ENCODE peak calls at places on chromosomes 11 and 22, in eight cellular contexts. L is psoas muscle, D is spleen, T is brain microvascular endothelial cell, C is endothelial cell, H is cardiac fibroblast, Y is upper lobe of left lung, S is body of pancreas. Z is an unnamed sample.

GRCh38 chr11:72294566-72295395 is 50.8 kb upstream of the PHOX2A start:
- DNase-seq in D (no peak), C (no peak), H (no peak), T (no peak), L (no peak), Y (no peak), S (no peak), Z (no peak)

GRCh38 chr11:1568451-1568911 is 3.6 kb downstream of the DUSP8 start:
- DNase-seq in C (peak; percentile 14), L (no peak), S (peak; percentile 55), H (no peak), D (peak; percentile 81), T (no peak), Y (no peak), Z (no peak)

GRCh38 chr11:115297330-115297729 is 206.9 kb downstream of the CADM1 start:
- DNase-seq in C (no peak), L (no peak), S (no peak), H (no peak), D (no peak), Y (no peak), T (no peak), Z (no peak)

GRCh38 chr22:48334971-48335370 is 1492.7 kb downstream of the BRD1 start:
- DNase-seq in Y (no peak), S (no peak), H (no peak), C (no peak), L (no peak), T (no peak), D (no peak), Z (no peak)

GRCh38 chr11:119878990-119879389 is 150.0 kb upstream of the NECTIN1 start:
- DNase-seq in C (no peak), Y (no peak), D (no peak), T (no peak), L (no peak), H (no peak), S (no peak), Z (no peak)

GRCh38 chr11:116175707-116176106 is 597.1 kb downstream of the BUD13 start:
- DNase-seq in L (no peak), D (no peak), H (no peak), S (no peak), T (no peak), C (no peak), Y (no peak), Z (no peak)

GRCh38 chr22:47043835-47044721 is 281.6 kb downstream of the TBC1D22A start:
- DNase-seq in S (peak; percentile 87), H (peak; percentile 34), D (peak; percentile 70), L (no peak), Y (peak; percentile 70), C (no peak), T (no peak), Z (no peak)

GRCh38 chr22:50299724-50300619 is 7.5 kb downstream of the PLXNB2 start:
- DNase-seq in H (no peak), D (no peak), L (no peak), T (no peak), C (peak; percentile 22), S (no peak), Y (no peak), Z (no peak)

GRCh38 chr22:39493759-39494158 is 8.3 kb upstream of the MIEF1 start:
- DNase-seq in C (no peak), L (no peak), Y (no peak), T (peak; percentile 67), H (peak; percentile 75), S (no peak), D (no peak), Z (no peak)

GRCh38 chr11:1127664-1128162 is 30.0 kb upstream of the MUC5AC start:
- DNase-seq in T (no peak), S (no peak), D (no peak), Y (peak; percentile 12), L (no peak), C (peak; percentile 2), H (no peak), Z (no peak)

GRCh38 chr11:46200537-46201281 is 76.8 kb upstream of the CREB3L1 start:
- DNase-seq in L (no peak), S (no peak), Y (no peak), H (peak; percentile 39), C (no peak), T (no peak), D (no peak), Z (no peak)

GRCh38 chr22:44823806-44824205 is 71.4 kb downstream of the ARHGAP8 start:
- DNase-seq in T (no peak), H (no peak), L (no peak), D (peak; percentile 64), S (no peak), Y (no peak), C (no peak), Z (no peak)

GRCh38 chr11:122758974-122759373 is 79.3 kb upstream of the CRTAM start:
- DNase-seq in H (peak; percentile 72), D (no peak), L (no peak), T (no peak), S (no peak), Y (no peak), C (no peak), Z (no peak)

GRCh38 chr11:88421530-88421929 is 84.0 kb upstream of the CTSC start:
- DNase-seq in D (no peak), H (peak; percentile 62), L (no peak), Y (peak; percentile 64), T (peak; percentile 23), C (no peak), S (no peak), Z (no peak)

GRCh38 chr11:43825217-43825816 is 55.3 kb upstream of the ALKBH3 start:
- DNase-seq in C (peak; percentile 36), S (peak; percentile 14), L (no peak), Y (no peak), D (no peak), H (peak; percentile 58), T (peak; percentile 27), Z (no peak)

GRCh38 chr22:42820075-42820763 is 36.9 kb downstream of the ARFGAP3 start:
- DNase-seq in Y (no peak), L (no peak), T (peak; percentile 40), D (no peak), H (peak; percentile 74), S (no peak), C (no peak), Z (no peak)

GRCh38 chr22:46457502-46458488 is 79.6 kb downstream of the CELSR1 start:
- DNase-seq in D (no peak), S (no peak), C (no peak), T (peak; percentile 42), Y (no peak), L (no peak), H (peak; percentile 32), Z (no peak)

GRCh38 chr11:44269369-44270351 is 40.3 kb downstream of the ALX4 start:
- DNase-seq in L (no peak), S (no peak), D (peak; percentile 62), Y (no peak), T (peak; percentile 80), H (peak; percentile 62), C (no peak), Z (no peak)

GRCh38 chr11:28699701-28700100 is 591.5 kb downstream of the METTL15 start:
- DNase-seq in T (no peak), H (no peak), C (no peak), S (no peak), L (no peak), Y (no peak), D (no peak), Z (no peak)

GRCh38 chr11:65672180-65672860 is 9.6 kb upstream of the RELA start:
- DNase-seq in D (no peak), L (no peak), Y (no peak), C (no peak), S (no peak), T (no peak), H (no peak), Z (no peak)

GRCh38 chr22:36292823-36293530 is 40.0 kb downstream of the APOL1 start:
- DNase-seq in H (no peak), S (no peak), C (no peak), T (no peak), L (no peak), D (peak; percentile 58), Y (no peak), Z (no peak)

GRCh38 chr11:1084561-1085439 is 10.1 kb downstream of the MUC2 start:
- DNase-seq in Y (no peak), T (no peak), L (peak; percentile 10), S (peak; percentile 9), H (no peak), D (peak; percentile 76), C (no peak), Z (no peak)

GRCh38 chr22:33519140-33519973 is 400.9 kb downstream of the LARGE1 start:
- DNase-seq in H (peak; percentile 75), S (peak; percentile 40), Y (no peak), T (peak; percentile 54), L (peak; percentile 17), D (no peak), C (peak; percentile 46), Z (peak; percentile 37)

DNA sequence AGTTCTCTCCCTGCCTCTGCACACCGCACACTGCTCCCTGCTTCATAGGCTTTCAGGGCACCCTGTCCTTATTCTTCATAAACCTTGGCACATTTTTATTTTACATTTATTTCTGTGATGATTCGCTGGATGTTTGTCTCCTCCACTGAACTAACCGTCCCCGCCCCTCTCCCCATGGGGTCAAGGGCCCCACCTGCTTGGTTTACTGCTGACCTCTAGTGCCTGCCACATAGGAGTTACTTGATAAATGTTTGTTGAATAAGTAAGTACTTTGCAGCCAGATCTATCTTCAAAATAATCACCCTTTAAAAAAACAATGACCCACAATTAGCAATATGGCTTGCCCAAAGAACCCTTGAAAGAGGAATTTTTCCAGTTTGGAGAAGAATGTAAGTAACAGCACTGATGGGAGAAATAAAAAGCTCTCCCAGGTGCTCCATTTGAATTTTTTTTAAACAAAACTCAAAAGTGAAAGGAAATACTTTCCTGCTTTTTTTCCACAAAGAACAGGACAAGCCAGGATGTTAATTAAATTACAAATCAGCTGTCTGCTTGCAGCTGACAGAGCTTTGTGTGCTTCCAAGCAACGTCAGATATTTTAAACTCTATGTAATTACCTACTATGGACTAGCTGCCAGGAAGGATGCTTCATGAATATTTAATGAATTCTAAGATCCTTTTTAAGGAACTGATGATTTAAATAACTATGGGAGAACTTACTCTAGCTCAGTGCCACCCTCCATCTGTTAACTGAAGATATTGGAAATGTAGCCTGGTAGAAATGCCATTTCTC is 1083.6 kb downstream of the DLG2 start:
- DNase-seq in T (no peak), H (no peak), Y (no peak), C (no peak), S (no peak), D (no peak), L (no peak), Z (no peak)
- TF ChIP-seq CTCF in T (no peak), H (no peak), Y (no peak), C (no peak), S (no peak), D (no peak), L (no peak), Z (no peak)

GRCh38 chr11:63906585-63906984 is 10.4 kb downstream of the RCOR2 start:
- DNase-seq in S (no peak), C (peak; percentile 40), Y (no peak), L (no peak), D (no peak), H (peak; percentile 33), T (no peak), Z (no peak)
- TF ChIP-seq CTCF in S (peak; percentile 6), C (no peak), Y (no peak), L (no peak), D (peak; percentile 65), H (no peak), T (peak; percentile 55), Z (no peak)

GRCh38 chr11:90288207-90288821 is 65.5 kb upstream of the CHORDC1 start:
- DNase-seq in S (no peak), L (no peak), C (no peak), D (no peak), T (peak; percentile 0), Y (no peak), H (peak; percentile 31), Z (peak; percentile 16)
- TF ChIP-seq CTCF in S (peak; percentile 15), L (peak; percentile 55), C (peak; percentile 54), D (peak; percentile 29), T (peak; percentile 43), Y (no peak), H (peak; percentile 43), Z (peak; percentile 75)

GRCh38 chr11:30816959-30817880 is 231.1 kb upstream of the MPPED2 start:
- DNase-seq in L (no peak), C (no peak), T (no peak), H (no peak), Y (no peak), D (no peak), S (no peak), Z (no peak)
- TF ChIP-seq CTCF in L (no peak), C (no peak), T (no peak), H (no peak), Y (no peak), D (no peak), S (no peak), Z (no peak)